ENCODE peak calls at places on chromosomes 12 and 14, in four cellular contexts. W is GM12891, H is K562, Y is GM12878. P is an unnamed sample.

GRCh38 chr14:73059326-73059725 is 992 bp downstream of the RBM25 start:
- DNase-seq in H (no peak), Y (no peak), W (no peak), P (no peak)

GRCh38 chr12:23352670-23353069 is 596.8 kb downstream of the SOX5 start:
- DNase-seq in W (no peak), H (no peak), Y (no peak), P (no peak)

GRCh38 chr12:47777151-47777550 is 4.1 kb downstream of the SLC48A1 start:
- DNase-seq in H (no peak), W (no peak), Y (no peak), P (no peak)

GRCh38 chr12:52848661-52849255 is at the start of gene KRT78:
- DNase-seq in Y (no peak), W (no peak), H (no peak), P (no peak)

GRCh38 chr12:114371250-114371649 is 34.7 kb downstream of the TBX5 start:
- DNase-seq in Y (no peak), H (no peak), W (no peak), P (no peak)

GRCh38 chr12:11729008-11729407 is 79.5 kb downstream of the ETV6 start:
- DNase-seq in Y (no peak), H (no peak), W (no peak), P (no peak)

GRCh38 chr12:86117711-86118110 is 138.5 kb downstream of the MGAT4C start:
- DNase-seq in Y (no peak), W (no peak), H (no peak), P (no peak)

GRCh38 chr12:54605138-54605970 is 16.9 kb upstream of the PPP1R1A start:
- DNase-seq in W (no peak), Y (no peak), H (no peak), P (no peak)

GRCh38 chr12:29796823-29797263 is 13.1 kb upstream of the TMTC1 start:
- DNase-seq in H (no peak), Y (no peak), W (no peak), P (no peak)

GRCh38 chr12:49228653-49229052 is 36.2 kb upstream of the TUBA1C start:
- DNase-seq in H (no peak), W (no peak), Y (no peak), P (no peak)

GRCh38 chr14:21024668-21025373 is at the start of gene NDRG2:
- DNase-seq in W (peak; percentile 76), Y (no peak), H (peak; percentile 92), P (no peak)

GRCh38 chr12:88538697-88539096 is 41.6 kb downstream of the KITLG start:
- DNase-seq in W (no peak), H (no peak), Y (no peak), P (no peak)

GRCh38 chr14:31401369-31401932 is 18.9 kb downstream of the HEATR5A start:
- DNase-seq in W (no peak), H (no peak), Y (no peak), P (no peak)

GRCh38 chr14:31405106-31405505 is 15.2 kb downstream of the HEATR5A start:
- DNase-seq in W (no peak), H (no peak), Y (no peak), P (no peak)

GRCh38 chr14:31403707-31404106 is 16.6 kb downstream of the HEATR5A start:
- DNase-seq in Y (no peak), W (no peak), H (no peak), P (no peak)

GRCh38 chr14:31400031-31400638 is 20.2 kb downstream of the HEATR5A start:
- DNase-seq in H (no peak), W (no peak), Y (no peak), P (no peak)

GRCh38 chr14:31402764-31403163 is 17.6 kb downstream of the HEATR5A start:
- DNase-seq in W (no peak), H (no peak), Y (no peak), P (no peak)
- TF ChIP-seq SPI1 in W (no peak), H (no peak), Y (no peak), P (no peak)

GRCh38 chr14:28661171-28661772 is 105.3 kb upstream of the FOXG1 start:
- DNase-seq in H (no peak), W (no peak), Y (no peak), P (no peak)
- TF ChIP-seq SPI1 in H (no peak), W (no peak), Y (no peak), P (no peak)

GRCh38 chr14:105493921-105494605 is 3.0 kb downstream of the TEDC1 start:
- DNase-seq in H (no peak), Y (no peak), W (no peak), P (no peak)
- TF ChIP-seq SPI1 in H (no peak), Y (no peak), W (no peak), P (no peak)

GRCh38 chr12:57093412-57094193 is 4.7 kb downstream of the NAB2 start:
- DNase-seq in W (peak; percentile 86), H (peak; percentile 86), Y (no peak), P (peak; percentile 60)
- TF ChIP-seq SPI1 in W (peak; percentile 59), H (peak; percentile 46), Y (peak; percentile 57), P (peak; percentile 41)